ENCODE peak calls at places on chromosome 5, in four cellular contexts. P is GM12878, A is HepG2, N is H1. C is an unnamed sample.

GRCh38 chr5:131423056-131423455 is 159.2 kb downstream of the CDC42SE2 start:
- DNase-seq in P (no peak), A (peak; percentile 15), N (no peak), C (no peak)

GRCh38 chr5:22514231-22514630 is 338.9 kb downstream of the CDH12 start:
- DNase-seq in P (no peak), A (no peak), N (no peak), C (no peak)

GRCh38 chr5:73170522-73170921 is 2.5 kb upstream of the TMEM174 start:
- DNase-seq in P (no peak), A (peak; percentile 19), N (peak; percentile 50), C (peak; percentile 39)

GRCh38 chr5:1522601-1523479 is 920 bp downstream of the LPCAT1 start:
- DNase-seq in P (no peak), A (no peak), N (no peak), C (no peak)

GRCh38 chr5:96940586-96940985 is 4.7 kb downstream of the LNPEP start:
- DNase-seq in P (no peak), A (no peak), N (no peak), C (no peak)

GRCh38 chr5:92644271-92644886 is 936.6 kb downstream of the NR2F1-AS1 start:
- DNase-seq in P (no peak), A (no peak), N (no peak), C (no peak)

GRCh38 chr5:83632874-83633273 is 87.8 kb downstream of the HAPLN1 start:
- DNase-seq in P (no peak), A (no peak), N (no peak), C (no peak)

GRCh38 chr5:107917983-107918382 is 247.2 kb upstream of the EFNA5 start:
- DNase-seq in P (no peak), A (no peak), N (no peak), C (no peak)

GRCh38 chr5:55502759-55503158 is 32.0 kb downstream of the PLPP1 start:
- DNase-seq in P (no peak), A (no peak), N (no peak), C (no peak)

GRCh38 chr5:133228316-133228715 is 176.5 kb downstream of the HSPA4 start:
- DNase-seq in P (no peak), A (no peak), N (no peak), C (no peak)

GRCh38 chr5:163453705-163454104 is 6.2 kb downstream of the NUDCD2 start:
- DNase-seq in P (no peak), A (no peak), N (no peak), C (no peak)

GRCh38 chr5:180589771-180590542 is 1.3 kb downstream of the SCGB3A1 start:
- DNase-seq in P (no peak), A (no peak), N (no peak), C (no peak)

DNA sequence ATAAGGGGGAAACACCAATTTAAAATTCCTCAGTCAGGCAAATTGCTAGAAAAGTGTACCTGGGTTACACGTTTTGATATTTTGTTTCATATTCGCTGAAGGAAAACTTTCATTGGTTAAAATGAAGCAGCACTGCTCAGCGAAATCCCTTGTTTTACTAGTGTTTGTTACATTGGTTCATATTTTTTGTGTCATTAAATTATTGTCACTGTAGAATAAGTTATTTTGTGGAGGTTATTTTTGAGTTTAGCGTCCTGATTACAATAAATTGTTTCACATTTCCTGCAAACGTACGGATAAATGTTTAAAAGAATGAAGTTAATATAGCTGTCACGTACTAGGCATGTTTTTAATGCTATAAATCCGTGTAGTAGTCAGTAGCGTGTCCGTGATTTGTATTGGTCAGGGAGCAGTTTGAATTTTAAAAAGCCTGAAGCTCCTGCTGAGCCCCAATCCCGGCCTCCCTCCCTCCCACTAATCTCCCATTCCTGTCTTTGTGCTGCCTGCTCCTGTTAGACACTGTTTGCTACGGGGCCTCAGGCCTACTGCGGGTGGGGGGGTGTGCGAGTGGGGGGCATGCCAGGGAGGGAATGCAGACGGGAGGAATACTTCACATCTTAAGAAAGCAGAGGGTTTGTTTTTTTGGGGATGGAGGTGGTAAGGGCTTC is 2.0 kb downstream of the NIPBL start:
- DNase-seq in P (no peak), A (peak; percentile 45), N (no peak), C (no peak)
- H3K4me1 ChIP-seq in P (peaks cover 3% of the 10 kb centered on the region), A (peaks cover 43% of the 10 kb centered on the region), N (no peaks in the 10 kb centered on the region), C (no peaks in the 10 kb centered on the region)

GRCh38 chr5:10707198-10708187 is 53.5 kb downstream of the DAP start:
- DNase-seq in P (no peak), A (no peak), N (no peak), C (no peak)
- TF ChIP-seq SUZ12 in P (no peak), A (no peak), N (no peak), C (no peak)

DNA sequence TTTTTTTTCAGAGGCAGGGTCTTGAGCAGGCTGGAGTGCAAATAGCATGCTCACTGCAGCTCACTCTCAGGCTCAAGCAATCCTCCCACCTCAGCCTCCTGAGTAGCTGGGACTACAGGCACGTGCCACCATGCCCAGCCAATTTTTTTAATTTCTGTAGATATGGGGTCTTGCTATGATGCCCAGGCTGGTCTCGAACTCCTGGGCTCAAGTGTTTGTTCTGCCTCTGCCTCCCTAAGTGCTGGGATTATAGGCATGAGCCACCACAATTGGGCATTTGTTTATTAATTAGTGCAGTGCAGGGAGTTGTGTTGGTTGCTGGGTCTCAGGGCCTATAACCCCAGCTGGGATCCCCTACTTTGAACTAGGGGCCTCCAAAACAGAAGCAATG is 47.0 kb downstream of the CXXC5 start:
- DNase-seq in P (no peak), A (no peak), N (no peak), C (no peak)
- H3K4me1 ChIP-seq in P (peaks cover 7% of the 10 kb centered on the region), A (peaks cover 82% of the 10 kb centered on the region), N (peaks cover 37% of the 10 kb centered on the region), C (peaks cover 25% of the 10 kb centered on the region)

GRCh38 chr5:160793500-160793899 is 58.5 kb downstream of the ATP10B start:
- DNase-seq in P (no peak), A (no peak), N (no peak), C (no peak)
- TF ChIP-seq SUZ12 in P (no peak), A (no peak), N (no peak), C (no peak)

GRCh38 chr5:36060516-36060885 is 6.2 kb downstream of the UGT3A2 start:
- DNase-seq in P (no peak), A (no peak), N (no peak), C (no peak)
- H3K4me1 ChIP-seq in P (no peaks in the 10 kb centered on the region), A (no peaks in the 10 kb centered on the region), N (no peaks in the 10 kb centered on the region), C (no peaks in the 10 kb centered on the region)

GRCh38 chr5:174325961-174326360 is 280.5 kb downstream of the NSG2 start:
- DNase-seq in P (no peak), A (no peak), N (no peak), C (no peak)

GRCh38 chr5:174325441-174325840 is 279.9 kb downstream of the NSG2 start:
- DNase-seq in P (no peak), A (no peak), N (no peak), C (no peak)

GRCh38 chr5:174324680-174325079 is 279.2 kb downstream of the NSG2 start:
- DNase-seq in P (no peak), A (no peak), N (no peak), C (no peak)

GRCh38 chr5:174326372-174326771 is 280.9 kb downstream of the NSG2 start:
- DNase-seq in P (no peak), A (no peak), N (no peak), C (no peak)

GRCh38 chr5:174323878-174324281 is 278.4 kb downstream of the NSG2 start:
- DNase-seq in P (no peak), A (peak; percentile 19), N (no peak), C (peak; percentile 43)
- TF ChIP-seq SUZ12 in P (no peak), A (no peak), N (no peak), C (no peak)

DNA sequence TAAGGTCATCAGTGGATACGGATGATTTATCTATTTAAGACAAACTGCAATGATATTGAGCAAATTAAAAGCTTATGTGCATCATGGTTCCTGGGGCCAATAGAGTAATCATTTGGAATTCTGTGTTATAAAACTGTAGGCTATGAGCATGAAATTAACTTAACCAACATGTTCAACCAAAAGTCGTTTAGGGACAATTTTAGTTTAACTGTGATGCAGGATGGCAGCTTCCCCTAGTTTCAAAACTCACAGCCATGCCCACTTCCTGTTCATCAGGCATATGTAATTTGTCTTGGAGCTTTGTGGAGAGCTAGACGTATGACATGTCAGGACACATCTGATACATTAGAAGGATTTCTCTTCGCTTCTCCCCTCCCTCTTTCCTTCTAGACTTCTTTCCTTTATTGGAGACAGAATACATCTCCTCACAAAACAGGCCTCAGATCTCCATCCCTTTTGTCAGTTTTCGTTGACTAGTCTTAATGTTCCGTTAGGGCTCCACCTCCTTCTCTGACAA is 175.9 kb downstream of the MSX2 start:
- DNase-seq in P (no peak), A (no peak), N (no peak), C (no peak)
- H3K4me1 ChIP-seq in P (no peaks in the 10 kb centered on the region), A (no peaks in the 10 kb centered on the region), N (no peaks in the 10 kb centered on the region), C (no peaks in the 10 kb centered on the region)

DNA sequence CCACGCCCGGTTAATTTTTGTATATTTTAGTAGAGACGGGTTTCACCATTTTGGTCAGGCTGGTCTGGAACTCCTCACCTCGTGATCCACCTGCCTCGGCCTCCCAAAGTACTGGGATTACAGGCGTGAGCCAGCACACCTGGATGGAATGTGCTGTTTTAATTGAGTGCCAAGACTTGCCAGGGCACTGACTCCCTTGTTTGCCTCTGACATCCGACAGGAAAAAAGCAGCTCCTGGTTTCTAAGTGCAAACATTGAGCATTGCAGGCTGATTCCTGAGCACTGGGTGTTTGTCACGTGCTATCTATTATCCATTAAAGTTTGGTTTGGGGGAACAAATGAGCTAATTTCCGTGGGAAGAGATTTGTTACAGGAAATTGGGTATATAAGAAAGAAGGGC is 70.6 kb upstream of the CKMT2 start:
- DNase-seq in P (no peak), A (no peak), N (no peak), C (no peak)
- TF ChIP-seq SUZ12 in P (no peak), A (no peak), N (no peak), C (no peak)

C was measured in NT2/D1.